ENCODE peak calls at places on chromosome X, in nine cellular contexts. E is left lung; U is AG09319; B is AG04450; T is tibial artery; A is breast epithelium; W is fibroblast of the aortic adventitia; V is type B pancreatic cell; S is CD8-positive, alpha-beta T cell. H is an unnamed sample.

GRCh38 chrX:40173662-40174593 is 76.2 kb upstream of the BCOR start:
- DNase-seq in U (no peak), B (no peak), V (no peak), W (no peak), S (no peak), E (peak; percentile 65), A (no peak), T (peak; percentile 63), H (no peak)

GRCh38 chrX:68186552-68187262 is 246.6 kb downstream of the OPHN1 start:
- DNase-seq in B (no peak), V (no peak), E (no peak), U (no peak), T (no peak), A (no peak), W (peak; percentile 22), S (no peak), H (no peak)

GRCh38 chrX:34365482-34365881 is 233.4 kb upstream of the FAM47A start:
- DNase-seq in U (no peak), V (no peak), B (no peak), S (no peak), W (peak; percentile 53), T (no peak), E (no peak), A (no peak), H (no peak)

GRCh38 chrX:48854898-48855297 is 19.5 kb upstream of the PCSK1N start:
- DNase-seq in A (no peak), E (no peak), U (no peak), S (no peak), B (no peak), W (peak; percentile 5), V (no peak), T (no peak), H (no peak)

GRCh38 chrX:40757058-40757457 is 21.7 kb upstream of the MED14 start:
- DNase-seq in A (no peak), U (no peak), V (no peak), B (no peak), S (no peak), W (no peak), T (no peak), E (no peak), H (no peak)

GRCh38 chrX:13716455-13716854 is 18.0 kb downstream of the TRAPPC2 start:
- DNase-seq in U (no peak), S (no peak), A (no peak), B (no peak), V (no peak), T (no peak), W (no peak), E (no peak), H (no peak)

GRCh38 chrX:136636121-136636520 is 11.8 kb upstream of the CD40LG start:
- DNase-seq in T (no peak), A (no peak), E (no peak), B (no peak), V (no peak), S (no peak), U (no peak), W (no peak), H (no peak)

GRCh38 chrX:135516376-135516775 is 4.1 kb upstream of the INTS6L start:
- DNase-seq in E (no peak), U (no peak), W (no peak), V (no peak), A (no peak), S (no peak), B (no peak), T (no peak), H (no peak)

GRCh38 chrX:110391086-110391485 is 32.4 kb downstream of the RTL9 start:
- DNase-seq in S (no peak), U (no peak), T (no peak), W (no peak), V (no peak), A (no peak), E (no peak), B (no peak), H (no peak)

GRCh38 chrX:45749375-45749774 is 548.7 kb upstream of the DIPK2B start:
- DNase-seq in A (no peak), V (no peak), T (no peak), E (no peak), S (no peak), W (peak; percentile 64), B (no peak), U (no peak), H (no peak)
- TF ChIP-seq CTCF in A (no peak), V (peak; percentile 25), T (peak; percentile 19), E (no peak), S (no peak), W (peak; percentile 53), B (peak; percentile 45), U (peak; percentile 44), H (no peak)

DNA sequence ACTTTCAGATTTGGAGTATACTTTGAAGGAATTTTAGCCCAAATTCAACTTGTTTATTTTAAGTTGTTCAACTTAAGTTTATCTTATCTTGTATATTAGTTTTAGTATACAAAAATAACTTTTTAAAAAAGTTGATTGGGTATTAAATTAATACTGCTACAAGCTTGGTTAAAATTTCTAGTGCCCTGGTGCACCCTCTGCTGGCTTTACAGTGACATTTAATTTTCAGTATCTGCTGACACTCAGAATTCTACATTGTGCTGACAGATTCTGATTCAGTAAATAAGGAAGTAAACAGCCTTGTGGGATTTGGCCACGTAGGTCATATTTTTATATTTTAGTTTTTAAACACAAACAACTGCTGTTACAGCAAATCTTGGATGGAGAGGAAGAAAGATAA is 2.9 kb downstream of the EDA start:
- DNase-seq in T (no peak), U (no peak), A (no peak), E (no peak), S (no peak), B (no peak), V (no peak), W (peak; percentile 4), H (no peak)
- TF ChIP-seq CTCF in T (peak; percentile 46), U (peak; percentile 38), A (no peak), E (peak; percentile 50), S (no peak), B (peak; percentile 29), V (peak; percentile 73), W (peak; percentile 18), H (no peak)

GRCh38 chrX:151878574-151878973 is 34.1 kb upstream of the MAGEA4 start:
- DNase-seq in A (no peak), T (no peak), V (no peak), S (no peak), U (no peak), B (no peak), E (no peak), W (no peak), H (no peak)
- TF ChIP-seq CTCF in A (no peak), T (no peak), V (no peak), S (no peak), U (no peak), B (no peak), E (no peak), W (no peak), H (no peak)

DNA sequence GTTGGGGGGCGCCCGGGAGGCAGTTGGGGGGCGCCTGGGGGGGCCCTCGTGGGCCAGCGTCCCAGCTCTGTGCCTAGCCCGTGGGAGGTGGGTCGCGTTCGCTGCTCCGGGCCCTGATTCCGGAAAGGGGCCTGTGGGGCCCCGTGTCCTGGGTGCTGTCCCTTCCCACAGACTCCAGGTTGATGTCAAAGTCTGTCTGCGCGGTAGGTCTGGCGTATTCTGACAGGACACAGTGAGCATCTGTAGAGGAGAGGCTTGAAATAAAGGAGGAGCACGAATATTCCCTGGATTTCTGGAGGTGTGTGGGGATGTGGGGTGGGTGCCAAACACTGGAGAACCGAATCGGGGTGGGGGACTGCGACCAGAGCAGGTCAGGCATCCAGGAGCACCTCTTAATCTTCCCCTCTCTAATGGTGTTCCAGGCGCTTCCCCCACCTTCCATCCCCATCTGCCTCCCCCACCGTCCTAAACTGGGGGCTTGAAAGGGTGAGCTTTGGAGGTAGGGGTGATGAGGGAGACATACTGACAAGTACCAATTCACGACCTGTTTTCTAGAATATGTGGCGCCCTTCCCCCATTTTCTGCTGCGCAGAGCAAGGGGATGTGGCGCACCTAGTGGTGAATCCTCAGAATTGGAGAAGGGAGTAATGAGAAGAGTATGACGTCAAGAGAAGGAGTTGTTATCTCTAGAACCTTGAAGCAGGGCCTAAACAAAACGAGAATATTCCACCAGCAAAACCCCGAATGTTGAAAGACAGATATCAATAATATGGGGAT is 873 bp downstream of the GPRASP1 start:
- DNase-seq in V (no peak), U (no peak), B (no peak), A (no peak), W (peak; percentile 45), S (peak; percentile 38), T (peak; percentile 69), E (no peak), H (no peak)
- TF ChIP-seq CTCF in V (peak; percentile 71), U (peak; percentile 53), B (peak; percentile 61), A (peak; percentile 60), W (peak; percentile 57), S (peak; percentile 49), T (peak; percentile 53), E (peak; percentile 33), H (peak; percentile 59)

GRCh38 chrX:57573754-57574153 is 18.1 kb upstream of the ZXDB start:
- DNase-seq in V (no peak), S (no peak), U (no peak), E (no peak), A (no peak), W (peak; percentile 43), T (no peak), B (no peak), H (no peak)
- TF ChIP-seq CTCF in V (peak; percentile 55), S (no peak), U (peak; percentile 42), E (no peak), A (no peak), W (peak; percentile 55), T (peak; percentile 25), B (peak; percentile 51), H (peak; percentile 30)

DNA sequence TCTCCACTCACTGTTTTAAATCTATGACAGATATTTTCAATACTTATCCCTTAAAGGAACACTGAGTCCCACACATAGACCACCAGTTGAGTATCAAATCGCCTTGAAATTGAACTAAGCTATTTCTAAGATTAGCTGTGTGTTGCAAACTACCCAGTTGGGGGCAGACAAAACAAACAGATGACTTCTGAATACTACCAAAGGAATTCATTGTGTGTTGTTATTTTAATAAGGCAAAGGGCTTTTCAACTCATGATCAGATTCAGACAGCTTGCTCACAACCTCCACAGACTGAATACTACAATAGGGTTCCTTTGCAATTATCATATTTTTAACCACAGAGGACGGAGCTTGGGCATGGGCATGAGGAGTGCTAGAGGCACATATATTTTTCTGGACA is 283.0 kb upstream of the GPC4 start:
- DNase-seq in A (no peak), V (no peak), W (peak; percentile 2), E (no peak), B (peak; percentile 4), T (no peak), U (no peak), S (no peak), H (no peak)
- TF ChIP-seq CTCF in A (no peak), V (peak; percentile 35), W (no peak), E (no peak), B (peak; percentile 33), T (no peak), U (peak; percentile 32), S (no peak), H (no peak)

DNA sequence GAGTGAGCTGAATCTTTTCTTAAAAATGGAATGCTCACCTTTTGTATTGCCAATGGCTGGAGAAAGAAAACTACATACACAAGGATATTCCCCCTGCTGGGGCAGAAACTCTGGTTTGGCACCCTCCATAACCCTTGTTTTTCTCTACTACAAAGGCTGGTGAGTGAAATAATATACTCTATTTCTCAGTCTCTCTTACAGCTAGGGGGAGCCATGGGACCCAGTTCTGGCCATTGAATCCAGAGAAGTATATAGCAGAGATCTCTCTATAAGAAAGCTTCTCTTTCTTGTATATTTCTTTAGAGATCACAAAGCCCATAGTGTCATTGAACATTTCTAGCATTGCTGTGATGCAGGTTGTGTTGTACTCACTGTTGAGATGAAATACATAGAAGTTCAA is 49.8 kb downstream of the SMPX start:
- DNase-seq in A (no peak), B (no peak), U (no peak), W (peak; percentile 25), V (no peak), E (no peak), T (no peak), S (no peak), H (no peak)
- TF ChIP-seq CTCF in A (no peak), B (peak; percentile 24), U (peak; percentile 16), W (peak; percentile 37), V (peak; percentile 24), E (no peak), T (no peak), S (no peak), H (peak; percentile 17)

H was measured in GM12864.